ENCODE peak calls at places on chromosomes 13 and 19, in seven cellular contexts. F, C, Q, N, Y, T and E are unnamed samples.

GRCh38 chr19:41189425-41190065 is 3.5 kb upstream of the CYP2S1 start:
- DNase-seq in N (no peak), Q (peak; percentile 86), Y (no peak), T (no peak), F (peak; percentile 96), C (peak; percentile 85), E (no peak)

GRCh38 chr19:58558066-58558622 is at the start of gene UBE2M:
- DNase-seq in F (peak; percentile 62), Q (peak; percentile 66), N (no peak), Y (peak; percentile 67), C (no peak), T (no peak), E (no peak)

GRCh38 chr13:113851826-113852535 is 11.9 kb downstream of the GAS6 start:
- DNase-seq in Q (peak; percentile 18), N (no peak), C (no peak), Y (no peak), T (no peak), F (no peak), E (no peak)

GRCh38 chr13:83929147-83929546 is 46.9 kb upstream of the SLITRK1 start:
- DNase-seq in T (no peak), F (no peak), Q (no peak), N (no peak), Y (no peak), C (no peak), E (no peak)

GRCh38 chr19:44875666-44876418 is 15.2 kb upstream of the TOMM40 start:
- DNase-seq in C (no peak), N (peak; percentile 21), T (no peak), F (no peak), Q (no peak), Y (peak; percentile 43), E (no peak)

GRCh38 chr13:76884571-76885202 is 1.5 kb downstream of the KCTD12 start:
- DNase-seq in C (no peak), N (peak; percentile 20), Y (peak; percentile 59), F (no peak), Q (no peak), T (no peak), E (no peak)

GRCh38 chr19:47032171-47032811 is 12.7 kb downstream of the NPAS1 start:
- DNase-seq in Y (no peak), Q (peak; percentile 92), C (no peak), T (peak; percentile 42), N (no peak), F (peak; percentile 79), E (no peak)

GRCh38 chr13:40666058-40666904 is at the start of gene FOXO1:
- DNase-seq in F (peak; percentile 90), C (no peak), N (peak; percentile 74), Y (peak; percentile 84), T (peak; percentile 80), Q (peak; percentile 86), E (peak; percentile 79)

GRCh38 chr19:14430712-14431111 is 2.4 kb upstream of the PKN1 start:
- DNase-seq in T (no peak), F (no peak), Q (no peak), N (no peak), Y (no peak), C (no peak), E (no peak)

GRCh38 chr13:51643882-51644281 is 59.6 kb downstream of the WDFY2 start:
- DNase-seq in C (no peak), N (peak; percentile 95), Y (peak; percentile 94), T (no peak), Q (no peak), F (peak; percentile 74), E (no peak)

GRCh38 chr13:26992951-26993490 is 178.6 kb downstream of the USP12 start:
- DNase-seq in N (no peak), F (no peak), Q (no peak), Y (no peak), C (no peak), T (no peak), E (no peak)

GRCh38 chr13:34156841-34157365 is 339.0 kb downstream of the RFC3 start:
- DNase-seq in C (peak; percentile 27), T (peak; percentile 90), F (peak; percentile 88), N (peak; percentile 95), Q (peak; percentile 59), Y (peak; percentile 96), E (no peak)

GRCh38 chr13:43846496-43846895 is 33.0 kb downstream of the CCDC122 start:
- DNase-seq in T (peak; percentile 3), C (no peak), F (no peak), N (peak; percentile 72), Y (peak; percentile 86), Q (no peak), E (no peak)

GRCh38 chr13:33194820-33195692 is 90.5 kb downstream of the STARD13 start:
- DNase-seq in Y (peak; percentile 98), C (no peak), Q (no peak), T (peak; percentile 83), F (no peak), N (peak; percentile 96), E (no peak)

GRCh38 chr13:110593430-110594130 is 21.8 kb upstream of the NAXD start:
- DNase-seq in C (no peak), Q (no peak), N (peak; percentile 57), T (no peak), Y (peak; percentile 73), F (peak; percentile 80), E (no peak)

GRCh38 chr19:57888494-57889231 is at the start of gene ZNF814:
- DNase-seq in T (peak; percentile 96), C (peak; percentile 85), Y (peak; percentile 92), N (peak; percentile 84), F (peak; percentile 99), Q (peak; percentile 94), E (peak; percentile 86)

DNA sequence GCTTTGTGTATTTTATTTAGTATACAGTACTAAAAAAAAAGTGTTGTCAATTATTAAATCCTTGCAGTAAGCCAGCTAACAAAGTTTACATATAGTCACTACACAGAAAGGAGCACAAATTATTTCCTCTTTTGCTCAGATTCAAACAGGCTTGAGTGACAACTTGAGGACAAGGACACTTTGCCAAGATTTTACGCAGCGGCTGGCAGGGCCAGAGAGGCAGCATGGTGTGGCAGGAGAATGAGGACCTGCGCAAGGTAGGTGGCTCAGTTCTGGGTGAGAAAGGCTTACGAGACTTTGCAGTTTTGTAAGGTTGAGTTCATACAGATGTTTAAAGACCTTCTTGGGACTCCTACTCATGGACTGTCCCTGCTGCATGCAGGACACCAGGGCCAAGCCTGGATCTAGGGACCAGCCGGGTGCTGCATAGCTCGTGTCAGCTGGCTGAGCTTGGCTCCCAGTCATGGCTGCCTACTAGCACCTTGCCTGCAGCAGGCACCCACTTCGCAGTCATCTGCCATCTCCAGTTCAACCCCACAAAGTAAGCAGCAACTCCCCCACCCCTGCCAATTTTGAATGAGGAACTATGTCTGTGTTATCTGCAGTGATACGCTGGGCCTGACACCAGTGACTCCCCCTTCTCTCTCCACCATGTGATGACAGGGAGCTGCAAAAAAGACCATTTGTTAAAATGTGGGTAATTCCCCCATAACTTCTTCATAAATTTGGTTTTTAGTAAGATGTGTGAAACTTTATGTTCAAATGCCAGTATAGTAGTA is 3.7 kb upstream of the TUBA3C start:
- DNase-seq in C (no peak), Q (no peak), F (no peak), T (no peak), Y (no peak), N (no peak), E (no peak)
- H2BK120ac ChIP-seq in C (no peak overlapping the region), Q (no peak overlapping the region), F (no peak overlapping the region), T (no peak overlapping the region), Y (no peak overlapping the region), N (no peak overlapping the region), E (no peak overlapping the region)

GRCh38 chr13:90413548-90413947 is 933.9 kb upstream of the MIR17HG start:
- DNase-seq in F (no peak), Y (no peak), Q (no peak), T (no peak), C (no peak), N (no peak), E (no peak)

GRCh38 chr13:90415902-90416301 is 931.6 kb upstream of the MIR17HG start:
- DNase-seq in Q (no peak), T (no peak), Y (peak; percentile 21), F (peak; percentile 17), N (no peak), C (no peak), E (no peak)

GRCh38 chr13:90416519-90416918 is 931.0 kb upstream of the MIR17HG start:
- DNase-seq in Y (peak; percentile 54), Q (no peak), N (peak; percentile 43), C (no peak), F (peak; percentile 92), T (peak; percentile 7), E (peak; percentile 9)

GRCh38 chr13:90412980-90413379 is 934.5 kb upstream of the MIR17HG start:
- DNase-seq in Q (no peak), F (no peak), T (no peak), N (no peak), C (no peak), Y (no peak), E (no peak)

GRCh38 chr13:90414691-90415596 is 932.5 kb upstream of the MIR17HG start:
- DNase-seq in C (no peak), N (peak; percentile 81), F (peak; percentile 84), Q (no peak), T (no peak), Y (peak; percentile 87), E (no peak)
- H3K18ac ChIP-seq in C (no peak overlapping the region), N (no peak overlapping the region), F (no peak overlapping the region), Q (no peak overlapping the region), T (no peak overlapping the region), Y (no peak overlapping the region), E (no peak overlapping the region)

DNA sequence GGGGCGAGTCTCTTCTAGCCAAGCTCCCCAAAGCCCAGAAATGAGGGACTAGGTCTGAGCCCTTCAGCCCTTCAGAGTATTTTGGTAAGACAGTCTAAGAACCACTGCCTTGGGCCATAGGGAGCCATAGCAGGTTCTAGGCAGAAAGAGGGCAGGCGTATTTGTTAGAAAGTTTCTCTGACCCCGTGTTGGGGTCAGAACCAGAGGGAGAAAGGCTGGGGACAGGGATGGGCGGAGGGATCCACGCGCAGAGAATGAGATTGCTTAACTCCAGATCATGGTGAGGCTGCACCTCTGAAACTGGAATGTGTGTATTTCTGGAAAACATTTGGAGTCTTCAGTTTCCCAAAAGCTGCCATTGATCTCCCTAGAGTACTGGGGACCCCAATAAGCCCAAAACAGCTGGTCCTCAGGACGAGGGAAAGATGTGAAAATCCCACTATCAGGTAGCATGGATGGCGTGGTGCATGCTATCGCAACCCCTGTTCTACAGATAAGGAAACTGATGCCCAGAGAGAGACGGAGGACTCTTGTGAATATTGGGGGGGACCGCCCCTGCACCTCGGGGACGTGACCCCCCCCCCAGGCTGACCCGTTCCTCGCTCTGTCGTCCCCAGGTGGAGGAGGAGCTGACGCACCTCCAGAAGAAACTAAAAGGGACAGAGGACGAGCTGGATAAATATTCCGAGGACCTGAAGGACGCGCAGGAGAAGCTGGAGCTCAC is 703 bp upstream of the TPM4 start:
- DNase-seq in T (no peak), Y (no peak), N (no peak), Q (no peak), C (no peak), F (peak; percentile 42), E (no peak)
- H2BK120ac ChIP-seq in T (peak overlapping the region; percentile 78), Y (peak overlapping the region; percentile 61), N (peak overlapping the region; percentile 88), Q (peak overlapping the region; percentile 95), C (no peak overlapping the region), F (no peak overlapping the region), E (peak overlapping the region; percentile 83)

DNA sequence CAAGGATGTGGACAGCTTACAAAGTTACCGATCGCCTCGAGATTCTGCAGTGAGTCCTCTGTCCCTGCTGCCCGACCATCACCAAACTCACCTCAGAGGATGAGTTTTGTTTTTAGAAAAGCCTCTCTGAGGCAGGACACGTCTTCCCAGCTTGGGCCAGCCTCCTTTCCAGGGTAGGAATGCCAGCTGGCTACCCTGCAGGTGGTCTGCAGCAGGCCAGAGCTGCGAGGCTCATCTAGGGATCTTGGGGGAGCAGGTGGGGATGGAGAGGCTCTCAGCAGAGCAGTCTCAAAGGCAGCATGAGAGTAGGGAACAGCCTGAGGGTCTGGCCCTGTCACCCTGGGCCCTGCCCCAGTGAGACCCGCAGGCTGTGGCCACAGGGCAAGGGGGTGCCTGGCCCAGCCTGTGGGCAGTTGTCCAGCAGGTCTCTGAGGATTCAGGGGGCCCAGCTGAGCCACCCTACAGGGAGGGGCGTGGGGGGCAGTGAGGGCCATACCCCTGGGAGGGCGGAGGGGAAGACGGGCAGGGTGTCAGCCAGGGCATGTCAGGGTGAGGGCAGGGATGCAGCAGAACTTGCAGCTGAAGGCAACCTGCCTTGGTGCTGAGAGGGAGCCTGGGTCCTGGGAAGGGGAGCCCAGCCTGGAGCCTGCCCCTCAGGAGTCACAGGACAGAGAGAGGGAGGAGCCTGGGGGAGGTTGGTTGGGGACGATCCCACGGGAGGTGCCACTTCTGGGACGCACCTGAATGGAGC is 57.3 kb upstream of the TPM4 start:
- DNase-seq in T (no peak), C (no peak), Y (no peak), N (no peak), Q (peak; percentile 24), F (no peak), E (no peak)
- H3K18ac ChIP-seq in T (no peak overlapping the region), C (no peak overlapping the region), Y (no peak overlapping the region), N (no peak overlapping the region), Q (no peak overlapping the region), F (no peak overlapping the region), E (peak overlapping the region; percentile 28)